ENCODE peak calls at places on chromosomes 16 and 17, in six cellular contexts. M, L, U, H, A and V are unnamed samples.
A peak's percentile ranks its signal among the peaks of the same experiment; 100 is the strongest.

GRCh38 chr17:34777044-34777443 is 184.2 kb downstream of the CCT6B start:
- DNase-seq in M (no peak), L (no peak), H (no peak), A (no peak), U (no peak), V (no peak)

GRCh38 chr16:318628-319027 is 33.9 kb downstream of the AXIN1 start:
- DNase-seq in U (peak; percentile 75), M (no peak), L (no peak), A (no peak), H (no peak), V (no peak)

GRCh38 chr16:73232555-73233422 is 184.9 kb upstream of the ZFHX3 start:
- DNase-seq in U (no peak), A (no peak), L (no peak), H (peak; percentile 18), M (no peak), V (no peak)

GRCh38 chr16:89491974-89492687 is 1.8 kb upstream of the ANKRD11 start:
- DNase-seq in A (no peak), U (no peak), M (no peak), L (no peak), H (no peak), V (no peak)

GRCh38 chr16:86854895-86855294 is 276.5 kb downstream of the FOXL1 start:
- DNase-seq in M (no peak), L (no peak), A (no peak), H (no peak), U (no peak), V (no peak)

GRCh38 chr16:84088695-84089395 is 27.9 kb downstream of the MBTPS1 start:
- DNase-seq in U (no peak), A (no peak), H (peak; percentile 73), M (peak; percentile 63), L (peak; percentile 41), V (no peak)

GRCh38 chr17:43860077-43860725 is 13.2 kb downstream of the CD300LG start:
- DNase-seq in M (no peak), L (no peak), H (no peak), U (no peak), A (peak; percentile 36), V (no peak)

GRCh38 chr16:23676924-23677480 is 1.7 kb upstream of the PLK1 start:
- DNase-seq in A (no peak), U (no peak), H (no peak), M (no peak), L (peak; percentile 61), V (no peak)

DNA sequence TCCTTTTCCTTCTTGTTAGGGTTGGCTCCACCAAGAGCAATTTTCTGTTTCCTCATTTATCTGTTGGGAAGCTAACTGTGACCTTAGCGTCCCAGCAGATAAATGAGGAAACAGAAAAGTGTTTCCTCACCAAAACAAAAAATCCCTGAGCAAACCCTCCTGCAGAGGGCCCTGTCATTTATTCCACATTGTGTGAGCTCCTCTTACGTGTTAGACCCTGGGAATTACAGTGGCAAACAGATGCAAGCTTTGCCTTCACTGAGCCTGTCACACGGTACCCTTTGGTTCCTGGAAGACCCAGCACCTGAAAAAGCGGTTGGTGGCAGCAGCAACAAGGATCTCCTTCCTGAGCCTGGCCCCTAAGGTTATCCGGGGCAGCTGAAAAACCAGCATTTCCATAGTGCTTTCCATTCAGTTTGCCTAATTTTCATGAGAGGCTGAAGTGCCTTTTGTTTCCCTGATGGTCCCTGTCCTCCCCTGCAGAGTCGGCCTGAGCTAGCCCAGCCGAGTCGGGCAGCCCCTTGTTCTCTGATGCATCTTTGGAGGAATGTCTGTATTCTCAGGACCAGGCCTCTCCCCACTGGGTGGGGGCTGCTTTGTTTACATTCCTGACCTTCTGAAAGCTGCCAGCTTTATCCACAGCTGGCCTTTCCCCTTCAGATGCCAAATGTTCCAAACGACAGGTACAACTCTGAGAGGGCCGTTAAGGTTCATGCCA is 34.7 kb downstream of the YPEL2 start:
- DNase-seq in H (no peak), M (no peak), L (no peak), A (no peak), U (peak; percentile 91), V (no peak)
- TF ChIP-seq CTCF in H (no peak), M (no peak), L (no peak), A (no peak), U (peak; percentile 24), V (peak; percentile 64)

GRCh38 chr17:4594406-4595349 is 10.3 kb downstream of the SMTNL2 start:
- DNase-seq in A (peak; percentile 57), M (peak; percentile 32), L (peak; percentile 39), U (peak; percentile 85), H (peak; percentile 53), V (no peak)
- TF ChIP-seq CTCF in A (peak; percentile 1), M (no peak), L (peak; percentile 38), U (peak; percentile 60), H (peak; percentile 28), V (peak; percentile 47)

DNA sequence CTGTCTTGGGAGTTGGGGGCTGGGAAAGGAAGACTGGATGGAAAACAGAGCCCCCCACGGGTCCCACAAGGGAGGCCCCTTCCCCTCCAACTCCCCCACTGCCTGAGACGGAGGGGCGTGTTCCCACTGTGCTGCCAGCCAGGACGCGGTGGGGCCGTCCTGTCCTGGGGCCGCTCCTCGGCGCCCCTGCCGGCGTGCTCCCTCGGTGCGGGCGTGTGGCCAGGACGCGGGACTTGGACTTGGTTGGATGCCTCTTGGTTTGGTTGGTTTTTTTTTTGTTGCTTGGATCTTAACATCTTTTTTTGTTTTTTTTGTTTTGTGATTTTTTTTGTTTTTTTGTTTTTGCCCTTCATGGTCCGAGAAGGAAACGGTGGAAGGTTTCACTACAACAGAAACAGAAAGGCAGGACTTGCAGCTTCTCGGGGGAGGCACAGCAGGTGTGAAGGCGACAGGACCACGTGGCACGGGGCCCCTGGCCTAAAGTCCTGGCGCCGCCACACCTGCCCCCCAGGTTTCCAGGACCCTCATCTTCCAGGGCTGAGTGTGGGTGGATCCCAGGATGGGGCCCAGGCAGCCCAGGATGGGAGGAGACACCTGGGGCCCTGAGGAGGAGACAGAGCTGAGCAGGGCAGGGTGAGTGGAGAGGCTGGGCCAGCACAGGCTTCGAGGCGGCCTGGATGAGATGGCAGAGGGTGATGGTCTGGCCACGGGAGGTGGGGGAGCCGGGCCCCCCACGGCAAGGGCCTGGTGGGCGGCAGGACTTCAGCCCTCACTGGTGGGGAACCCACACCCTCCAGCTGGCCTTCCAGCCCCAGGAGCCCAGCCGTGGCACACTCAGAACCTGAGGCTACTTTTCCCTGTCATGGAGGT is 16.1 kb downstream of the ENGASE start:
- DNase-seq in L (no peak), U (no peak), A (no peak), M (no peak), H (no peak), V (no peak)
- TF ChIP-seq CTCF in L (no peak), U (no peak), A (no peak), M (no peak), H (peak; percentile 46), V (peak; percentile 12)

GRCh38 chr17:45156242-45156641 is 5.4 kb upstream of the HEXIM2 start:
- DNase-seq in U (no peak), L (no peak), M (no peak), H (no peak), A (no peak), V (no peak)

GRCh38 chr17:45161288-45162021 is at the start of gene HEXIM2:
- DNase-seq in H (peak; percentile 99), L (peak; percentile 99), A (peak; percentile 99), U (peak; percentile 99), M (peak; percentile 97), V (peak; percentile 98)

GRCh38 chr17:45162022-45162687 is 480 bp downstream of the HEXIM2 start:
- DNase-seq in U (no peak), L (no peak), H (no peak), M (no peak), A (peak; percentile 82), V (peak; percentile 67)

GRCh38 chr17:45164734-45165269 is 3.1 kb downstream of the HEXIM2 start:
- DNase-seq in M (no peak), H (no peak), A (no peak), U (no peak), L (no peak), V (peak; percentile 57)

DNA sequence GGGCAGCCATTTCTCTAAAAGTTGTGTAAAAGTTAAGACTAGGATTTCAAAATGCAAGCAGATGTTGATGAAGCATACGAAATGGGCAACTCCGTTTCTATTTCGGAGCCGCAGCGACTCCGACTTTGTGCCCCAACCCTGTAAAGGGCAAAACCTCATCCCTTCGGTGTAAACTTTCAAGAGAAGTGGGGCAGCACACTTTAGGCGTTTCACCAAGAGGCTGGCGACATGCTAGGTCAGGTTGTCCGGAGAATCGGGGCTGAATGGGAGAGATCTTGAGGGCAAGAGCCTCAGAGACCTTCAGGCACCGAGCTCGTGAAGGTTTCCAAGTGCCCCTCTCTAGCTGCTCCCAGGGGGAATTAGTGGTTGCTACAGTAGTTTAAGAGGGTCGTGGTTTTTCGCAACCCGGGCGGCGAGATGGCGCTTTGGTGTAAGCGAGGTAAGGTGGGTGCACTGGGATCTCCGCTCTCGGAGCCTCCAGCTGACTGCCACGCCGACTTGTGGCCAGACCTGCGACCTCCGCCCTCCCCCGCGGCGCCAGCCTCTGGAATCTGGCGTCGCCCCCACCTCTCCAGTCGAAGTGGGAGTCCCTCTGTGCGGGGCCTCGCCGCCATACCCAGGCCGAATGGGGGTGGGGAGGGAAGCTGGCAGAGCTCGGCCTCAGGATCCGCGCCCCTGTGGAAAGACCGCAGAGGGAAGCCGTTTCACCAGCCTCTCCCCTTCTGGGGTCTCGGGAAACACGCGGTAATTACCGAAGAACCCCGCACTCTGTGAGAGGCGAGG is 979 bp upstream of the HEXIM2 start:
- DNase-seq in U (peak; percentile 95), A (peak; percentile 94), L (peak; percentile 73), M (peak; percentile 65), H (peak; percentile 67), V (peak; percentile 95)
- TF ChIP-seq CTCF in U (peak; percentile 56), A (peak; percentile 20), L (no peak), M (no peak), H (peak; percentile 7), V (peak; percentile 55)

GRCh38 chr16:85378145-85379040 is 234.7 kb upstream of the GSE1 start:
- DNase-seq in H (no peak), A (no peak), M (no peak), U (no peak), L (no peak), V (no peak)

GRCh38 chr16:85380905-85381737 is 232.0 kb upstream of the GSE1 start:
- DNase-seq in U (no peak), L (no peak), M (no peak), A (no peak), H (no peak), V (no peak)

GRCh38 chr16:85381738-85382592 is 231.2 kb upstream of the GSE1 start:
- DNase-seq in M (no peak), L (no peak), U (no peak), H (no peak), A (peak; percentile 77), V (no peak)

GRCh38 chr16:85379041-85380001 is 233.8 kb upstream of the GSE1 start:
- DNase-seq in M (no peak), H (no peak), U (no peak), L (no peak), A (no peak), V (no peak)

GRCh38 chr16:85380002-85380395 is 233.1 kb upstream of the GSE1 start:
- DNase-seq in U (no peak), M (no peak), L (no peak), A (no peak), H (no peak), V (no peak)
- TF ChIP-seq CTCF in U (no peak), M (no peak), L (no peak), A (no peak), H (no peak), V (no peak)

DNA sequence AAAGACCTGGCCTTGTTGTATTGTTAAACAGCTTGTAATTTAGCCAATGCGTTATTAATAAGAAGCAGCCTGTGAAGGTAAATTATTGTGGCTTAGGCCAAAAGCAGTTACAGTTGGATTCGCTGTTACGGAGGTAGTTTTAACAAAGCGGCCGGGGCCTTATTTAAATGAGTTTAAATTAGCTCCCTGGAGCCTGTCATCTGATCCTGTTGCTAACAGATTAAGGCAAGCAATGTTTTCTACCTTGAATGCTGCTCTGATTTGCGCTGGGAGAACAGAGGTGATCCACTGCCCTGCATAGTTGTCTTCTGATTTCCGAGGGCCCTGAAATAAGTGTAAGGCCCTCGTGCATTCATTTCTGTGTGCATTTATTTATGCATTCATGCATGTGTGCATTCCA is 10.7 kb downstream of the SEC14L5 start:
- DNase-seq in L (no peak), A (no peak), M (no peak), U (peak; percentile 70), H (no peak), V (no peak)
- TF ChIP-seq CTCF in L (no peak), A (no peak), M (no peak), U (no peak), H (no peak), V (no peak)